ENCODE peak calls at places on chromosomes 2 and 18, in four cellular contexts. L is PC-9, C is astrocyte of the cerebellum, V is choroid plexus epithelial cell. A is an unnamed sample.

GRCh38 chr2:227257820-227258219 is 67.2 kb upstream of the MFF start:
- DNase-seq in V (no peak), L (no peak), C (no peak), A (no peak)

GRCh38 chr18:45951021-45951714 is 16.0 kb downstream of the EPG5 start:
- DNase-seq in L (peak; percentile 73), C (peak; percentile 9), V (peak; percentile 93), A (no peak)

GRCh38 chr2:156396126-156396525 is 40.1 kb upstream of the GPD2 start:
- DNase-seq in V (no peak), L (peak; percentile 54), C (no peak), A (no peak)

GRCh38 chr2:168722592-168722991 is 79.8 kb upstream of the NOSTRIN start:
- DNase-seq in C (no peak), L (no peak), V (peak; percentile 54), A (no peak)

GRCh38 chr18:10476430-10476829 is 22.0 kb downstream of the APCDD1 start:
- DNase-seq in V (no peak), L (no peak), C (peak; percentile 93), A (no peak)

GRCh38 chr2:221392228-221392881 is 179.7 kb downstream of the EPHA4 start:
- DNase-seq in L (no peak), V (no peak), C (no peak), A (no peak)

GRCh38 chr2:150046211-150046610 is 441.3 kb downstream of the RND3 start:
- DNase-seq in V (peak; percentile 62), L (no peak), C (no peak), A (no peak)

GRCh38 chr2:108906403-108907077 is 82.5 kb downstream of the EDAR start:
- DNase-seq in V (no peak), L (no peak), C (no peak), A (no peak)

GRCh38 chr2:102436284-102436683 is 13.3 kb downstream of the IL18RAP start:
- DNase-seq in C (peak; percentile 34), L (no peak), V (peak; percentile 74), A (peak; percentile 61)

GRCh38 chr2:69830045-69830905 is 815 bp downstream of the GMCL1 start:
- DNase-seq in V (peak; percentile 24), C (no peak), L (no peak), A (no peak)

GRCh38 chr2:9971105-9971818 is 19.8 kb downstream of the GRHL1 start:
- DNase-seq in L (peak; percentile 95), V (peak; percentile 41), C (no peak), A (no peak)

GRCh38 chr2:47021301-47022009 is 105.8 kb upstream of the MCFD2 start:
- DNase-seq in L (no peak), V (no peak), C (no peak), A (no peak)

GRCh38 chr2:214902273-214902672 is 92.8 kb upstream of the BARD1 start:
- DNase-seq in V (no peak), C (no peak), L (no peak), A (no peak)

GRCh38 chr2:148756292-148756975 is 111.9 kb downstream of the EPC2 start:
- DNase-seq in L (no peak), C (no peak), V (peak; percentile 52), A (no peak)

GRCh38 chr2:68387408-68388350 is 22.6 kb downstream of the PLEK start:
- DNase-seq in C (no peak), L (no peak), V (no peak), A (no peak)

GRCh38 chr2:212994976-212995375 is 156.4 kb downstream of the IKZF2 start:
- DNase-seq in L (no peak), C (no peak), V (peak; percentile 34), A (no peak)

GRCh38 chr2:160180172-160180571 is 19.9 kb downstream of the ITGB6 start:
- DNase-seq in L (no peak), V (no peak), C (no peak), A (no peak)

GRCh38 chr2:241659150-241659739 is 21.8 kb downstream of the ATG4B start:
- DNase-seq in C (peak; percentile 63), V (peak; percentile 90), L (no peak), A (peak; percentile 21)

GRCh38 chr2:45606801-45607200 is 4.3 kb downstream of the SRBD1 start:
- DNase-seq in V (no peak), L (peak; percentile 8), C (no peak), A (no peak)

GRCh38 chr2:128362186-128362888 is 43.7 kb upstream of the HS6ST1 start:
- DNase-seq in V (peak; percentile 20), C (no peak), L (no peak), A (no peak)

GRCh38 chr2:190470256-190470826 is 62.2 kb downstream of the MFSD6 start:
- DNase-seq in L (no peak), V (no peak), C (no peak), A (no peak)

GRCh38 chr2:217204358-217204757 is 344.5 kb upstream of the TNP1 start:
- DNase-seq in L (no peak), C (no peak), V (peak; percentile 81), A (peak; percentile 7)

GRCh38 chr2:104472076-104472475 is 381.8 kb upstream of the POU3F3 start:
- DNase-seq in L (no peak), V (no peak), C (no peak), A (no peak)

GRCh38 chr18:60469396-60469795 is 96.8 kb upstream of the MC4R start:
- DNase-seq in V (peak; percentile 7), L (no peak), C (no peak), A (no peak)
- H3K4me3 ChIP-seq in V (no peak overlapping the region), L (no peak overlapping the region), C (no peak overlapping the region), A (no peak overlapping the region)

DNA sequence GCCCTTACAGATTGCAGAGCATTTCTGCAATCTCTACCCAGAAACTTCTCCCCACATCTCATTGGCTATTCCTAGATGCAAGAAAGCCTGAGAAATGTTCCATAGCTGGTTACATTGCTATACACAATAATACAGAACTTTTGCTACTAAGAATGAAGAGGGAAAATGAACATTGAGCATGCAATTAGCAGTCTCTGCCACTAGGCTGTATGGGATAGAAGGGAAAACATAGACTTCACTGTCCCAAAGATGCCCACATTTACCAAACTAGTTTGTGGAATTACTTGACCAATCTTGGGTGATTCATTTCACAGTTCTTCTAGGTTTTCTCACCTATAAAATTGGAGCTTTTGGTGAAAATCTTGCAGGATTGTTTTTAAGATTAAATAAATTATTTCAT is 265.7 kb upstream of the NT5C1B start:
- DNase-seq in C (no peak), L (no peak), V (peak; percentile 55), A (no peak)
- TF ChIP-seq CTCF in C (peak; percentile 50), L (peak; percentile 58), V (peak; percentile 66), A (peak; percentile 51)

DNA sequence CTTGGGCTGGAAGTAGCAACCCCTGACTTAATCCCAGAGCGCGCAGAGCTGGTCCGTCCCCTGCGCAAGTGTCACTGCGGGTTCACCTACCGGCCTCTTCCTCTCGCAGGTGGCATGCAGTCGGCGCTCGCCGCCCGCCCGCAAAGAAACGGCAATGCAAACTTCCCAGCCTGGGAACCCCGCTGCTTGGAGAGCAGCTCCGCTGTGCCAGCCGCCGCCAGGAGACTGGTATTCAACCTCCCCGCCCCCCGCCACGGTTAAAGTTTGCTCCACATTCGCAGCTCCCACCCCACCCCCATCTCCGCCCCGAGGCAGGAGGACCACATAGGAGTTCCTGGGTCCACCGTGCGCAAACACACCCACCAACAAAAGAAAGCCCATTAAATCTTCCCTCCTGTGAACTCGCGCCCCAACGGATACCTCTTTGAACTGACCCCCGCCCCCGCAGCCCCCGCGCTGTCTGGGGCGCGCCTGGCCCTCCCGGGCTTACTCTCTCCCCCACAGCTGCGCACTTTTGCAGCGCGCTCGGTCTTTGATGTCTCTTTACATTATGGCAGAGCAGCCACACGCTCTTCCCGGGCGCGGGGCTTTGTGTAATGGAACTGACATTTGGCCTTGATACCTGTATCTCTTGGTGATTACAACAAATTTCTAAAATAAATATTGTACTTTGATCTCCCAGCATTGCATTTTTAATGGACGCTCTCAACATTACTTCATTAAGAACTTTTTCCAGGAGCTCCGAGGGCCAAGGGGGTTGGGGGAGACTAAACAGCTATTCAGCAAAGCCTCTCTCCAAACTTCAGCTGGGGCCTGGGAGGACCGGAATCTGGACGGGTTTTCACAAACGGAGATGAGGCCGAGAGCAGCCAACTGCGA is 3.1 kb upstream of the SP5 start:
- DNase-seq in L (no peak), V (no peak), C (no peak), A (no peak)
- H3K4me3 ChIP-seq in L (no peak overlapping the region), V (no peak overlapping the region), C (no peak overlapping the region), A (peak overlapping the region; percentile 4)

GRCh38 chr2:63050186-63050915 is at the start of gene OTX1:
- DNase-seq in V (peak; percentile 33), C (no peak), L (peak; percentile 77), A (no peak)

GRCh38 chr2:63049291-63050185 is 1.1 kb upstream of the OTX1 start:
- DNase-seq in C (no peak), V (no peak), L (peak; percentile 52), A (no peak)

GRCh38 chr2:63052411-63053234 is 2.0 kb downstream of the OTX1 start:
- DNase-seq in L (no peak), C (no peak), V (no peak), A (no peak)

GRCh38 chr2:63051795-63052333 is 1.2 kb downstream of the OTX1 start:
- DNase-seq in L (no peak), C (no peak), V (no peak), A (no peak)

GRCh38 chr2:63050916-63051794 is 525 bp downstream of the OTX1 start:
- DNase-seq in L (no peak), C (no peak), V (no peak), A (no peak)
- TF ChIP-seq CTCF in L (no peak), C (no peak), V (no peak), A (no peak)

DNA sequence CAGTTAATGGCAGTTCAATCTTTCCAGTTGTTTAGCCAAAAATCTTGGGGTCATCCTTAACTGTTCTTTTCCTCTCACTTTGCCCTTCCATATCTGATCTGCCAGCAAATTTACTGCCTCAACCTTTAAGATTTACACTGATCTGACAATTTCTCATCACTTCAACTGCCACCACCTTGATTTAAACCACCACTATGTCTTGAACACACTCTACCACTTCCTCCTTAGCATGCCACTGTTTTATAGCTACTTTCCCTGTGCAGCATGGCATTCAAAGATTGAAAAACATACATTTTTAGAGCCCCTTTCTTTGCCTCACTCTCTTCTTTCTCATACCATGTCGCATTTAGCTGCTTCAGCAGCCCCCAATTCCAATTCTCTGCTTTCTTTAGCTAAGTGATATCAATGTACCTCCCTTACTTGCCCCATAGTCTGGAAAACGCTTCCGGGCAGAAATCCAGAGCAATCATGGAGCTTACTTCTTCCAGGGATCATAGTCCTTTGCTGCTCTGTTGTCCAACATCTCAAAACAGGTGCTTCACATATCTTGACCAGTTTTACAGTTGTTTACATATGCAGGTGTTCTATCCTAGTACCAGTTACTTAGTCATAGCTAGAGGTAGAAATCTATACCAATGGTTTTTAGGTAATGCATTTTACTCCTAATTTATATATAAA is 10.9 kb downstream of the PGAP1 start:
- DNase-seq in L (no peak), V (no peak), C (no peak), A (no peak)
- H3K4me3 ChIP-seq in L (no peak overlapping the region), V (no peak overlapping the region), C (no peak overlapping the region), A (no peak overlapping the region)

GRCh38 chr2:210195066-210195852 is 24.1 kb upstream of the KANSL1L start:
- DNase-seq in C (peak; percentile 41), V (peak; percentile 78), L (peak; percentile 36), A (no peak)

GRCh38 chr2:210203162-210203561 is 22.1 kb downstream of the ACADL start:
- DNase-seq in V (no peak), C (no peak), L (no peak), A (no peak)

GRCh38 chr2:210199186-210199765 is 26.0 kb downstream of the ACADL start:
- DNase-seq in V (peak; percentile 66), C (peak; percentile 15), L (no peak), A (no peak)

GRCh38 chr2:210198326-210198725 is 26.9 kb downstream of the ACADL start:
- DNase-seq in C (peak; percentile 19), V (peak; percentile 28), L (no peak), A (peak; percentile 47)

GRCh38 chr2:210199854-210200253 is 25.4 kb downstream of the ACADL start:
- DNase-seq in V (no peak), L (no peak), C (no peak), A (no peak)
- TF ChIP-seq CTCF in V (no peak), L (no peak), C (no peak), A (no peak)